ENCODE peak calls at places on chromosomes 3 and 15, in six cellular contexts. O is Panc1, X is A549, D is GM12878, C is HepG2, A is GM23338. E is an unnamed sample.

GRCh38 chr3:171781711-171782127 is 28.6 kb downstream of the PLD1 start:
- DNase-seq in O (peak), X (no peak), D (no peak), C (peak), A (no peak), E (no peak)

GRCh38 chr3:51681453-51681852 is 10.4 kb downstream of the TEX264 start:
- DNase-seq in O (no peak), X (no peak), D (no peak), C (no peak), A (no peak), E (no peak)

GRCh38 chr15:34470091-34470490 is 32.5 kb upstream of the GOLGA8A start:
- DNase-seq in O (no peak), X (no peak), D (no peak), C (no peak), A (no peak), E (no peak)

GRCh38 chr3:148147896-148148295 is 549.8 kb upstream of the AGTR1 start:
- DNase-seq in O (no peak), X (no peak), D (no peak), C (no peak), A (no peak), E (no peak)

GRCh38 chr3:159929181-159929893 is 59.3 kb upstream of the IL12A start:
- DNase-seq in O (no peak), X (peak), D (no peak), C (peak), A (peak), E (no peak)

GRCh38 chr3:125059488-125060245 is 3.9 kb upstream of the HEG1 start:
- DNase-seq in O (no peak), X (no peak), D (no peak), C (no peak), A (peak), E (no peak)

GRCh38 chr3:107953707-107954106 is 137.1 kb downstream of the CD47 start:
- DNase-seq in O (no peak), X (no peak), D (no peak), C (no peak), A (no peak), E (no peak)

GRCh38 chr3:23183731-23184130 is 19.4 kb upstream of the UBE2E2 start:
- DNase-seq in O (peak), X (peak), D (no peak), C (peak), A (peak), E (peak)

GRCh38 chr3:187750041-187750512 is 4.8 kb upstream of the BCL6 start:
- DNase-seq in O (no peak), X (peak), D (no peak), C (peak), A (peak), E (peak)

GRCh38 chr15:98648654-98649537 is 557 bp downstream of the IGF1R start:
- DNase-seq in O (no peak), X (no peak), D (no peak), C (no peak), A (peak), E (no peak)

GRCh38 chr15:74265046-74265639 is 29.0 kb downstream of the CCDC33 start:
- DNase-seq in O (no peak), X (no peak), D (no peak), C (peak), A (peak), E (no peak)

DNA sequence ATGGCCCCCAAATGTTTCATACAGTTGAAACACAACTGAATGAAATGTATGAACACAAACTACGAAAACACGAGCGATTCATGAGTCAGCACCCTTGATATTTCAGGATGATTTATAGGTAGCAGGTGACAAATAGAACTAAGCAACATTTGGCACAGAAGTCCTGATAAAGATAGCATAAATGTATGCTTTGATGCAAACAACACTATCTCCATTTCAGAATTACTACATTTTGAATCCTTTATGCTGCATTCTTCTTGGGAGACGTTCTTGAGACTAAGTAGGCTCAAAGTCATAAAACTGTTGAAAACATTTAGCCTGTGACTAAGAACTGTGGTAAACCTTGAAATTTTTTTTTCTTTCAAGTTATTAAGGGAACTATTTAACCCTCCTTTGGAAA is 200.3 kb upstream of the ICE2 start:
- DNase-seq in O (no peak), X (no peak), D (no peak), C (no peak), A (no peak), E (no peak)
- TF ChIP-seq REST in O (no peak), X (no peak), D (no peak), C (no peak), A (no peak), E (no peak)

DNA sequence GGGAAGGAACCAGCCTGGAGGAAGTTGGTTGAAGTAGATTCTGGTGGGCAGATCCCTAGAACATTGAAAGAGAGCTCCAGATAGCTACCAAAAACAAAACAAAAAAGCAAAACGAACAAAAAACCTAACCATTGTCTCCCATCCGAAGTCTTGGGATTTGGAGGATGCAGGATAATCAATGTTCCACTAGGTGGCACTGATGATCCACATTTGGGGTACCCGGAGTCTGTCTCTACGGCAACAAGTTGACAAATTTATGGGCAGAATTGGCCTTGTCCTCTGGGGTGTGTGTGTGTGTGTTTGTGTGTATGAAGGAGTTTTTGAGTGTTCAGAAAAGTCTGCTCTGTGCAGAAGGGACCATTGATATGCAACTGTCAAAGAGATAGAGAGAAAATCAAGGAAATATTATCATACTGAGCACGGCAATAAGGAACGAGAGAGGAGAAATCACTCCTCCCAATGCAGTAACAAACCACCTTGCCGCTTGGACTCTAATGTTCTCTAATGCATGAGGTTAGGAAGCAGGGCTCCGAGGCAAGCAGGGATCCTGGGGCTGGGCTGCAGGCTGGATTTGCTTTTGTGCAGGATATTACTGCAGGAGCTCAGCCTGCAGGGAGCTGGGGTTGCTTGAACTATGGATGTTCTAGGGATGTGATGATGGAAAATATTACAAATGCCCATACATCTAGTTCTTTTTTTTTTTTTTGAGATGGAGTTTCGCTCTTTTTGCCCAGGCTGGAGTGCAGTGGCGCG is 59.8 kb upstream of the KLHL25 start:
- DNase-seq in O (no peak), X (peak), D (no peak), C (peak), A (peak), E (peak)
- TF ChIP-seq REST in O (no peak), X (no peak), D (no peak), C (no peak), A (no peak), E (no peak)

DNA sequence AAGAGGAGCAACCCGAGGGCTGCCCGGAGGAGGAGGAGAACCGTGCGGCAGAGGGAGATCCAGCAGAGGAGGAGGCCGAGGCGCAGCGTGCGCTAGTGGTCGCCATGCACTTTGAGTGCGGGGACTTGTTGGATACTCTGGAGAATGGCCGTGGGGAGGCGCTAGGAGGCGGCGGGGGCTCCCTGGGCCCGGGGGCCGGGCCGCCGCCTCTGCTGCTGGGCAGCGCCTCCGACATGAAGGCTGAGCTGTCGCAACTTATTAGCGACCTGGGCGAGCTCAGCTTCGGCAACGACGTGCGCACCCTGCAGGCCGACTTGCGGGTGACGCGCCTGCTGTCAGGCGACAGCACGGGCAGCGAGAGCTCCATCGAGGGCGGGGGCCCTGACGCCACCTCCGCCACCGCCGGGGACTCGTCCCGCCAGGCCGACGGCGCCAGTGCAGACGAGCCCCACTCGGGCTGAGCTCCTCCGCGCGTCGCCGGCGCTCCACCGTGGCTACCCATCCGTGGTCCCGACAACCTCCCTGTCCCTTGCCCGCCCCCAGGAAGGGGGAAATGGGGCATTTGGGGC is 2.0 kb downstream of the FAM43A start:
- DNase-seq in O (no peak), X (peak), D (no peak), C (no peak), A (peak), E (no peak)
- TF ChIP-seq REST in O (no peak), X (no peak), D (no peak), C (no peak), A (no peak), E (no peak)

GRCh38 chr3:15354485-15354884 is 22.1 kb upstream of the SH3BP5 start:
- DNase-seq in O (no peak), X (no peak), D (no peak), C (no peak), A (no peak), E (no peak)
- TF ChIP-seq REST in O (no peak), X (no peak), D (no peak), C (no peak), A (no peak), E (no peak)

GRCh38 chr3:136844726-136845125 is 17.3 kb upstream of the NCK1 start:
- DNase-seq in O (no peak), X (no peak), D (no peak), C (no peak), A (no peak), E (no peak)
- TF ChIP-seq REST in O (no peak), X (no peak), D (no peak), C (no peak), A (no peak), E (no peak)

DNA sequence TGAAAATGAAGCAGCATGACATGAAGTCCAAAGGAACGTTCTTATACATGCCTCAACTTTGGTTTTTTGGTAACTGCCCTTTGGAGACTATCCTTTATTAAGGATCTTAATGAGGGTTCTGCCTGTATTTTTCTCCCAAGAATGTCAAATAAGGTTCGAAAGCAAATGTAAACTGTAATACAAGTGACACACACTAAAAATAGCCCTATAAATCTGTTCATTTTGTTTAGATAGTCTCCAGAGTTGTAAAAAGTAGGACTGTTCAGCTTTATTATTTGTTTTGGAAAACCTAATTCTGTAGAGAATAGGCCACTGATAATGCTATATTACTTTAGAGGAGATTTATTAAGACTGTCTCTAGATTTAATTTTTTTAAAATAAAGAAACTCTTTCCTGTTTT is 80.5 kb upstream of the CDIN1 start:
- DNase-seq in O (no peak), X (no peak), D (no peak), C (no peak), A (no peak), E (no peak)
- TF ChIP-seq REST in O (no peak), X (no peak), D (no peak), C (no peak), A (no peak), E (no peak)

GRCh38 chr3:40258555-40258954 is 51.0 kb upstream of the EIF1B start:
- DNase-seq in O (no peak), X (no peak), D (no peak), C (no peak), A (peak), E (peak)
- TF ChIP-seq REST in O (no peak), X (no peak), D (no peak), C (no peak), A (no peak), E (no peak)

DNA sequence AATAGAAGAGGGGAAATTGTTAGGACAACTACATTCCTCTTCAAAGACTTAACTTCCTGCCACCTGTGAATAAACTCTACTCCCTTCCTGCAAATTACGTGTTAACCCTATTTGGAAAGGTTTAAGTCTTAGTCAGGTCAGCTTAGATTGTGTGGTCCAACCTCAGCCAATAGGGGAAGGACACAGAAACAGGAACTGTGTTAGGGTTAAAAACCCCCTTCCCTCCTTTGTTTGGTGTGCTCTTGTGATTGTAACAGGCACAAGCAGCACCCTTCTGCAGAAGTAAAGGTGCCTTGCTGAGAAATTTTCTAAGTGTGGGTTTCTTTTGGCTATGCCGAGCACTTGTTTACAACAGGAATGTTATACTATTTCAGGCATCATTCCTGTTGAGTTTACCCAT is 45.0 kb upstream of the FSTL1 start:
- DNase-seq in O (no peak), X (no peak), D (no peak), C (no peak), A (no peak), E (no peak)
- TF ChIP-seq REST in O (no peak), X (no peak), D (no peak), C (no peak), A (no peak), E (no peak)

E was measured in HCT116.